ENCODE peak calls at places on chromosomes 2 and 18, in eight cellular contexts. One of them, this sample, is unnamed.

GRCh38 chr2:120763931-120764330 is 28.3 kb downstream of the GLI2 start:
- DNase-seq in mammary epithelial cell: no peak
- DNase-seq in ovary: peak; percentile 36
- DNase-seq in IMR-90: no peak
- DNase-seq in cardiac muscle cell: no peak
- DNase-seq in CD8-positive, alpha-beta memory T cell: no peak
- DNase-seq in transverse colon: no peak
- DNase-seq in K562: no peak
- DNase-seq in this sample: no peak

GRCh38 chr2:236908456-236909388 is 177.0 kb upstream of the COPS8 start:
- DNase-seq in cardiac muscle cell: no peak
- DNase-seq in mammary epithelial cell: no peak
- DNase-seq in ovary: no peak
- DNase-seq in IMR-90: no peak
- DNase-seq in transverse colon: no peak
- DNase-seq in K562: no peak
- DNase-seq in CD8-positive, alpha-beta memory T cell: no peak
- DNase-seq in this sample: no peak

GRCh38 chr2:167196461-167197252 is 308.4 kb downstream of the XIRP2 start:
- DNase-seq in CD8-positive, alpha-beta memory T cell: no peak
- DNase-seq in transverse colon: no peak
- DNase-seq in IMR-90: peak; percentile 59
- DNase-seq in ovary: no peak
- DNase-seq in cardiac muscle cell: peak; percentile 67
- DNase-seq in mammary epithelial cell: peak; percentile 7
- DNase-seq in K562: no peak
- DNase-seq in this sample: no peak

GRCh38 chr2:63047534-63048281 is 2.9 kb upstream of the OTX1 start:
- DNase-seq in IMR-90: no peak
- DNase-seq in ovary: no peak
- DNase-seq in mammary epithelial cell: no peak
- DNase-seq in K562: no peak
- DNase-seq in CD8-positive, alpha-beta memory T cell: no peak
- DNase-seq in cardiac muscle cell: no peak
- DNase-seq in transverse colon: peak; percentile 7
- DNase-seq in this sample: no peak

GRCh38 chr2:145769053-145769716 is 1249.3 kb upstream of the ZEB2 start:
- DNase-seq in cardiac muscle cell: no peak
- DNase-seq in transverse colon: no peak
- DNase-seq in CD8-positive, alpha-beta memory T cell: no peak
- DNase-seq in mammary epithelial cell: no peak
- DNase-seq in IMR-90: no peak
- DNase-seq in ovary: no peak
- DNase-seq in K562: peak; percentile 61
- DNase-seq in this sample: no peak

GRCh38 chr18:39561136-39561535 is 1995.5 kb upstream of the CELF4 start:
- DNase-seq in ovary: no peak
- DNase-seq in CD8-positive, alpha-beta memory T cell: no peak
- DNase-seq in mammary epithelial cell: no peak
- DNase-seq in cardiac muscle cell: peak; percentile 46
- DNase-seq in transverse colon: no peak
- DNase-seq in K562: no peak
- DNase-seq in IMR-90: no peak
- DNase-seq in this sample: no peak

GRCh38 chr2:96873651-96874096 is 3.8 kb upstream of the SEMA4C start:
- DNase-seq in transverse colon: peak; percentile 47
- DNase-seq in cardiac muscle cell: no peak
- DNase-seq in K562: no peak
- DNase-seq in mammary epithelial cell: no peak
- DNase-seq in CD8-positive, alpha-beta memory T cell: no peak
- DNase-seq in ovary: peak; percentile 59
- DNase-seq in IMR-90: no peak
- DNase-seq in this sample: no peak

GRCh38 chr2:236127010-236127409 is 41.2 kb downstream of the GBX2 start:
- DNase-seq in IMR-90: no peak
- DNase-seq in ovary: no peak
- DNase-seq in mammary epithelial cell: no peak
- DNase-seq in cardiac muscle cell: no peak
- DNase-seq in K562: no peak
- DNase-seq in CD8-positive, alpha-beta memory T cell: no peak
- DNase-seq in transverse colon: no peak
- DNase-seq in this sample: no peak

GRCh38 chr2:196592912-196593881 is 46.3 kb upstream of the CCDC150 start:
- DNase-seq in mammary epithelial cell: peak; percentile 35
- DNase-seq in transverse colon: no peak
- DNase-seq in K562: peak; percentile 17
- DNase-seq in CD8-positive, alpha-beta memory T cell: no peak
- DNase-seq in cardiac muscle cell: peak; percentile 63
- DNase-seq in ovary: peak; percentile 36
- DNase-seq in IMR-90: peak; percentile 57
- DNase-seq in this sample: no peak

GRCh38 chr2:176137883-176138282 is 8.4 kb downstream of the HOXD8 start:
- DNase-seq in CD8-positive, alpha-beta memory T cell: no peak
- DNase-seq in IMR-90: no peak
- DNase-seq in transverse colon: no peak
- DNase-seq in K562: no peak
- DNase-seq in ovary: no peak
- DNase-seq in cardiac muscle cell: no peak
- DNase-seq in mammary epithelial cell: no peak
- DNase-seq in this sample: no peak

GRCh38 chr2:176139170-176139611 is 9.7 kb downstream of the HOXD8 start:
- DNase-seq in IMR-90: no peak
- DNase-seq in cardiac muscle cell: no peak
- DNase-seq in transverse colon: no peak
- DNase-seq in CD8-positive, alpha-beta memory T cell: no peak
- DNase-seq in K562: no peak
- DNase-seq in mammary epithelial cell: no peak
- DNase-seq in ovary: peak; percentile 62
- DNase-seq in this sample: no peak

GRCh38 chr2:176137249-176137573 is 7.7 kb downstream of the HOXD8 start:
- DNase-seq in cardiac muscle cell: no peak
- DNase-seq in mammary epithelial cell: no peak
- DNase-seq in transverse colon: no peak
- DNase-seq in IMR-90: no peak
- DNase-seq in ovary: no peak
- DNase-seq in CD8-positive, alpha-beta memory T cell: no peak
- DNase-seq in K562: no peak
- DNase-seq in this sample: no peak

GRCh38 chr2:176139621-176140020 is 10.1 kb downstream of the HOXD8 start:
- DNase-seq in IMR-90: no peak
- DNase-seq in ovary: peak; percentile 69
- DNase-seq in K562: no peak
- DNase-seq in mammary epithelial cell: no peak
- DNase-seq in transverse colon: no peak
- DNase-seq in cardiac muscle cell: no peak
- DNase-seq in CD8-positive, alpha-beta memory T cell: no peak
- DNase-seq in this sample: no peak

DNA sequence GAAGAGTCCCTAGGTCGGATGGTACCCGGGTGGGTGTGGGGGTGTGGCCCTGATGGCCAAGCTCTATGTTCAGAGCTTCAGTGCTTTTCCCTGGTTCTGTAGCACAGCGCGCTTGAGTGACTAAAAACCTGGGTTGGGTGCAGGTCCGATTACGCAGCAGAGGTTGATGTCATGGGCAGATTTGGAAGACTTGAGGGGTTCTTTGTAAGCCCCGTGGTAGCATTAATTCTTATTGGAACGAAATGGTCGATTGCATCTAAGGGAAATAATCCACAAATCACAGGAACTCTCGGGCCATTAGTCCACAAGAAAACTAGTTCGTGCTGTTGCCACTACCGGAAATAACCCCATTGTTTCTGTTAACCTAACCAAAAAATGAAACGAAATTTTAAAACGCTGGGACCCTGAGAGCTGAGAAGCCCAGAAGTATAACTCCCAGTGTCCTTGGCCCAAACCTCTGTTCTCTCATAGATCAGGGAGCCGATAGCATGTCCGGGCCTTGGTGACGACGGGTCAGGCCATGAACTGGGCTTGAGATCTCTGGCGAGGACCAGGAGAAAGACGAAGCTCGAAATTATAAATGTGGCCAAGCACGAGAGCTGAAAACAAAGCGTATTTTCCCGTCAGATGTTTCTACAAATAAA is 9.1 kb downstream of the HOXD8 start:
- DNase-seq in transverse colon: no peak
- DNase-seq in IMR-90: no peak
- DNase-seq in K562: no peak
- DNase-seq in CD8-positive, alpha-beta memory T cell: no peak
- DNase-seq in mammary epithelial cell: no peak
- DNase-seq in ovary: no peak
- DNase-seq in cardiac muscle cell: no peak
- DNase-seq in this sample: no peak
- H3K27me3 ChIP-seq in transverse colon: peaks cover 33% of the 10 kb centered on the region
- H3K27me3 ChIP-seq in IMR-90: peaks cover 80% of the 10 kb centered on the region
- H3K27me3 ChIP-seq in K562: peaks cover 53% of the 10 kb centered on the region
- H3K27me3 ChIP-seq in CD8-positive, alpha-beta memory T cell: peaks cover 92% of the 10 kb centered on the region
- H3K27me3 ChIP-seq in mammary epithelial cell: peaks cover 31% of the 10 kb centered on the region
- H3K27me3 ChIP-seq in ovary: no peaks in the 10 kb centered on the region
- H3K27me3 ChIP-seq in cardiac muscle cell: peaks cover 100% of the 10 kb centered on the region
- H3K27me3 ChIP-seq in this sample: peaks cover 98% of the 10 kb centered on the region

DNA sequence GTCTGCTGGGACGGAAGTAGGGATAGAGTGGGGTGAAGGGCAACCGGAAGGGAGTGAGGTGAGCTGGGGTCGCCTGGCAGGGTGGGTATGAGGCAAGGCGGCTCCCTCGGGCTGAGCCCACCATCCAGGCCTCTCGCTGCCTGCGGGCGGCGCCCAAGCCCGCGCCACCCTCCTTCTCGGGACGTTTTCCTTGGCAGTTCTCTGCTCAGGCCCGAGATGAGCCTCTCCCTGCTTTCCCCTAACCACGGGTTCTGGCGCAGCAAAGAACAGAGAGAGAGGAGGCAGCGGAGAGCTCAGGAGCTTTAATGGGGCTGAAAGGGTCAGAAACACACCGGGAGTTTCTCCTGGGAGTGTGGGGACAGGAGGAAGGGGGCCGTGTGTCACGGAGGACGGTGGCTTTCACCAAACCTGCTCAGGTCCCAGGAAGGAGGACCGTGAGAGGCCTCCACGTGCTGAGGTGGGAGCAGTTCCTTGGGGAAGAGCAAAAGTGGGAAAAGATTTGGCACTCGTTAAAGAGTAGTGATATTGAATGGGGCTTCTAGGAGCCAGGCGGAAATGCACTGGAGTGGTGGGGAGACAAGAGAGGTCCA is 4.1 kb downstream of the FEV start:
- DNase-seq in IMR-90: no peak
- DNase-seq in transverse colon: no peak
- DNase-seq in cardiac muscle cell: no peak
- DNase-seq in mammary epithelial cell: no peak
- DNase-seq in ovary: no peak
- DNase-seq in CD8-positive, alpha-beta memory T cell: no peak
- DNase-seq in K562: no peak
- DNase-seq in this sample: no peak
- H3K27me3 ChIP-seq in IMR-90: peaks cover 72% of the 10 kb centered on the region
- H3K27me3 ChIP-seq in transverse colon: peaks cover 96% of the 10 kb centered on the region
- H3K27me3 ChIP-seq in cardiac muscle cell: peaks cover 100% of the 10 kb centered on the region
- H3K27me3 ChIP-seq in mammary epithelial cell: peaks cover 48% of the 10 kb centered on the region
- H3K27me3 ChIP-seq in ovary: no peaks in the 10 kb centered on the region
- H3K27me3 ChIP-seq in CD8-positive, alpha-beta memory T cell: peaks cover 41% of the 10 kb centered on the region
- H3K27me3 ChIP-seq in K562: peaks cover 16% of the 10 kb centered on the region
- H3K27me3 ChIP-seq in this sample: peaks cover 85% of the 10 kb centered on the region

DNA sequence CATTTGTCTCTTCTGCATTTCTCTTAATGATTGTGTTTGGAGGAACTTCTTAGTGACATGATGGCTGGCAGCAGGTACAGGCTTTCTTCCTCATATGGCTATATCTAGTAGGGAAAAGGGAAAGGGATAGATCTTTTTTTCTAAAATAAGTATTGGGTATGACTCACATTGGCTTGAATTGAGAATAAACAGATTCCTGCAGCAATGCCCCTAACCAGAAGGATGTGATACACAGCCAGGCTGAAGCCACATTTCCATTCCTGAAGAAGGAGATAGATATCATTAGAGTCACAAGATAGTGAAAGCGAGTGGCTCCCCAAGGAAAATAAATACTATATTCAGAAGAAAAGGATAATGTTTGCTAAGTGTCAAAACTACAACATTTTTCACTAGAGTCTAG is 61.1 kb downstream of the VWC2L start:
- DNase-seq in K562: no peak
- DNase-seq in ovary: no peak
- DNase-seq in mammary epithelial cell: no peak
- DNase-seq in transverse colon: no peak
- DNase-seq in CD8-positive, alpha-beta memory T cell: no peak
- DNase-seq in IMR-90: peak; percentile 33
- DNase-seq in cardiac muscle cell: no peak
- DNase-seq in this sample: no peak
- H3K27me3 ChIP-seq in K562: no peaks in the 10 kb centered on the region
- H3K27me3 ChIP-seq in ovary: no peaks in the 10 kb centered on the region
- H3K27me3 ChIP-seq in mammary epithelial cell: no peaks in the 10 kb centered on the region
- H3K27me3 ChIP-seq in transverse colon: no peaks in the 10 kb centered on the region
- H3K27me3 ChIP-seq in CD8-positive, alpha-beta memory T cell: no peaks in the 10 kb centered on the region
- H3K27me3 ChIP-seq in IMR-90: no peaks in the 10 kb centered on the region
- H3K27me3 ChIP-seq in cardiac muscle cell: no peaks in the 10 kb centered on the region
- H3K27me3 ChIP-seq in this sample: no peaks in the 10 kb centered on the region

GRCh38 chr2:95062247-95062646 is 36.7 kb downstream of the MAL start:
- DNase-seq in K562: no peak
- DNase-seq in CD8-positive, alpha-beta memory T cell: no peak
- DNase-seq in IMR-90: no peak
- DNase-seq in mammary epithelial cell: no peak
- DNase-seq in transverse colon: no peak
- DNase-seq in ovary: no peak
- DNase-seq in cardiac muscle cell: no peak
- DNase-seq in this sample: no peak
- H3K27me3 ChIP-seq in K562: peaks cover 61% of the 10 kb centered on the region
- H3K27me3 ChIP-seq in CD8-positive, alpha-beta memory T cell: no peaks in the 10 kb centered on the region
- H3K27me3 ChIP-seq in IMR-90: peaks cover 31% of the 10 kb centered on the region
- H3K27me3 ChIP-seq in mammary epithelial cell: no peaks in the 10 kb centered on the region
- H3K27me3 ChIP-seq in transverse colon: no peaks in the 10 kb centered on the region
- H3K27me3 ChIP-seq in ovary: no peaks in the 10 kb centered on the region
- H3K27me3 ChIP-seq in cardiac muscle cell: no peaks in the 10 kb centered on the region
- H3K27me3 ChIP-seq in this sample: no peaks in the 10 kb centered on the region

GRCh38 chr2:205902041-205902898 is 183.7 kb downstream of the INO80D start:
- DNase-seq in transverse colon: peak; percentile 65
- DNase-seq in mammary epithelial cell: no peak
- DNase-seq in K562: peak; percentile 21
- DNase-seq in IMR-90: peak; percentile 46
- DNase-seq in ovary: peak; percentile 56
- DNase-seq in CD8-positive, alpha-beta memory T cell: no peak
- DNase-seq in cardiac muscle cell: peak; percentile 8
- DNase-seq in this sample: no peak
- H3K27me3 ChIP-seq in transverse colon: no peaks in the 10 kb centered on the region
- H3K27me3 ChIP-seq in mammary epithelial cell: no peaks in the 10 kb centered on the region
- H3K27me3 ChIP-seq in K562: no peaks in the 10 kb centered on the region
- H3K27me3 ChIP-seq in IMR-90: peaks cover 6% of the 10 kb centered on the region
- H3K27me3 ChIP-seq in ovary: no peaks in the 10 kb centered on the region
- H3K27me3 ChIP-seq in CD8-positive, alpha-beta memory T cell: no peaks in the 10 kb centered on the region
- H3K27me3 ChIP-seq in cardiac muscle cell: no peaks in the 10 kb centered on the region
- H3K27me3 ChIP-seq in this sample: no peaks in the 10 kb centered on the region

This sample was measured in CD4-positive, alpha-beta T cell.